ENCODE peak calls at places on chromosome 17, in five cellular contexts. F is A549; T is CD8-positive, alpha-beta T cell; U is skeletal muscle cell; V is stimulated activated CD8-positive, alpha-beta memory T cell treated with anti-CD3 and anti-CD28 coated beads, Interleukin-15, amount 100 ng/mL, for 4 hours. I is an unnamed sample.

GRCh38 chr17:83194189-83194565 is 114.8 kb downstream of the METRNL start:
- DNase-seq in F (no peak), T (no peak), U (no peak), V (no peak), I (peak)

GRCh38 chr17:63842173-63842539 is 329 bp downstream of the SMARCD2 start:
- DNase-seq in F (no peak), T (peak), U (no peak), V (no peak), I (peak)

GRCh38 chr17:80956321-80957190 is 35.1 kb upstream of the CHMP6 start:
- DNase-seq in F (no peak), T (no peak), U (no peak), V (no peak), I (peak)

GRCh38 chr17:37779554-37779953 is 34.7 kb upstream of the HNF1B start:
- DNase-seq in F (no peak), T (no peak), U (no peak), V (no peak), I (no peak)

GRCh38 chr17:38636054-38636453 is 30.3 kb upstream of the SRCIN1 start:
- DNase-seq in F (no peak), T (no peak), U (no peak), V (no peak), I (no peak)

GRCh38 chr17:2949469-2950044 is 113.8 kb downstream of the OR1D5 start:
- DNase-seq in F (peak), T (no peak), U (no peak), V (no peak), I (peak)

GRCh38 chr17:41322264-41322902 is 6.9 kb upstream of the KRTAP17-1 start:
- DNase-seq in F (peak), T (no peak), U (peak), V (no peak), I (no peak)

GRCh38 chr17:75010683-75011406 is 1.6 kb upstream of the MRPL58 start:
- DNase-seq in F (no peak), T (no peak), U (no peak), V (no peak), I (no peak)

GRCh38 chr17:49513044-49513395 is 17.9 kb downstream of the NGFR start:
- DNase-seq in F (no peak), T (no peak), U (no peak), V (no peak), I (no peak)

GRCh38 chr17:9622961-9623360 is 22.4 kb upstream of the USP43 start:
- DNase-seq in F (no peak), T (no peak), U (no peak), V (no peak), I (no peak)

GRCh38 chr17:56499799-56500388 is 93.6 kb upstream of the NOG start:
- DNase-seq in F (no peak), T (peak), U (no peak), V (no peak), I (no peak)

GRCh38 chr17:27609606-27610303 is 21.2 kb upstream of the LGALS9 start:
- DNase-seq in F (peak), T (no peak), U (no peak), V (no peak), I (no peak)

GRCh38 chr17:43418441-43419374 is 19.9 kb downstream of the ARL4D start:
- DNase-seq in F (peak), T (no peak), U (peak), V (no peak), I (peak)

GRCh38 chr17:58630883-58631522 is 60.8 kb downstream of the TEX14 start:
- DNase-seq in F (no peak), T (peak), U (no peak), V (no peak), I (no peak)

GRCh38 chr17:6070895-6071511 is 824 bp downstream of the WSCD1 start:
- DNase-seq in F (peak), T (no peak), U (no peak), V (no peak), I (no peak)

GRCh38 chr17:66570353-66571195 is 264.3 kb upstream of the CACNG5 start:
- DNase-seq in F (no peak), T (no peak), U (no peak), V (no peak), I (no peak)

GRCh38 chr17:82876602-82877391 is 37.0 kb upstream of the ZNF750 start:
- DNase-seq in F (no peak), T (no peak), U (no peak), V (no peak), I (peak)

GRCh38 chr17:292531-293382 is 59.9 kb downstream of the RPH3AL start:
- DNase-seq in F (no peak), T (no peak), U (no peak), V (no peak), I (peak)

GRCh38 chr17:42519546-42520444 is 16.2 kb upstream of the NAGLU start:
- DNase-seq in F (peak), T (no peak), U (peak), V (no peak), I (peak)

GRCh38 chr17:16442594-16443389 is 27.4 kb downstream of the TRPV2 start:
- DNase-seq in F (no peak), T (no peak), U (no peak), V (no peak), I (no peak)

GRCh38 chr17:41029633-41030245 is at the start of gene KRTAP1-4:
- DNase-seq in F (no peak), T (no peak), U (no peak), V (no peak), I (no peak)

GRCh38 chr17:2786176-2786881 is 9.9 kb upstream of the RAP1GAP2 start:
- DNase-seq in F (peak), T (peak), U (peak), V (peak), I (peak)

GRCh38 chr17:73261952-73262675 is 434 bp upstream of the CPSF4L start:
- DNase-seq in F (no peak), T (no peak), U (no peak), V (no peak), I (no peak)

GRCh38 chr17:27494192-27495091 is 38.2 kb downstream of the KSR1 start:
- DNase-seq in F (peak), T (no peak), U (no peak), V (no peak), I (peak)

GRCh38 chr17:40018211-40019121 is 3.2 kb downstream of the CSF3 start:
- DNase-seq in F (no peak), T (no peak), U (no peak), V (no peak), I (peak)

GRCh38 chr17:10875411-10875810 is 37.5 kb upstream of the PIRT start:
- DNase-seq in F (no peak), T (no peak), U (no peak), V (no peak), I (no peak)

GRCh38 chr17:6443692-6444572 is at the start of gene PIMREG:
- DNase-seq in F (peak), T (peak), U (peak), V (peak), I (peak)

GRCh38 chr17:65078441-65079160 is 22.1 kb upstream of the GNA13 start:
- DNase-seq in F (no peak), T (no peak), U (no peak), V (no peak), I (no peak)

GRCh38 chr17:81685108-81685507 is 1.3 kb downstream of the HGS start:
- DNase-seq in F (peak), T (peak), U (peak), V (peak), I (no peak)

GRCh38 chr17:1498233-1498632 is 5.7 kb upstream of the MYO1C start:
- DNase-seq in F (no peak), T (no peak), U (no peak), V (no peak), I (no peak)

GRCh38 chr17:81365148-81365600 is 30.1 kb upstream of the BAHCC1 start:
- DNase-seq in F (no peak), T (no peak), U (peak), V (no peak), I (peak)

GRCh38 chr17:12620200-12620720 is 45.4 kb upstream of the MYOCD start:
- DNase-seq in F (no peak), T (no peak), U (peak), V (no peak), I (no peak)

GRCh38 chr17:37516131-37516561 is 26.5 kb downstream of the DUSP14 start:
- DNase-seq in F (no peak), T (no peak), U (no peak), V (no peak), I (no peak)

GRCh38 chr17:4420692-4421131 is 13.0 kb upstream of the SPNS3 start:
- DNase-seq in F (peak), T (peak), U (peak), V (peak), I (no peak)

GRCh38 chr17:17022011-17022800 is 20.1 kb upstream of the MPRIP start:
- DNase-seq in F (no peak), T (no peak), U (no peak), V (no peak), I (peak)

GRCh38 chr17:41666708-41667279 is 21.9 kb upstream of the EIF1 start:
- DNase-seq in F (peak), T (peak), U (no peak), V (peak), I (peak)

I was measured in posterior vena cava.